ENCODE peak calls at places on chromosomes 13 and 19, in four cellular contexts. One of them, this sample, is unnamed.
A peak's percentile ranks its signal among the peaks of the same experiment; 100 is the strongest.

GRCh38 chr19:47713046-47714021 is at the start of gene EHD2:
- DNase-seq in RCC 7860: peak; percentile 20
- DNase-seq in activated T-cell treated with anti-CD3 and anti-CD28 coated beads for 24 hours: peak; percentile 39
- DNase-seq in mucosa of descending colon: peak; percentile 50
- DNase-seq in this sample: no peak

GRCh38 chr13:61414686-61415664 is 674 bp downstream of the PCDH20 start:
- DNase-seq in RCC 7860: peak; percentile 6
- DNase-seq in activated T-cell treated with anti-CD3 and anti-CD28 coated beads for 24 hours: no peak
- DNase-seq in mucosa of descending colon: peak; percentile 78
- DNase-seq in this sample: no peak

GRCh38 chr19:51735759-51736449 is 12.1 kb upstream of the HAS1 start:
- DNase-seq in RCC 7860: peak; percentile 89
- DNase-seq in activated T-cell treated with anti-CD3 and anti-CD28 coated beads for 24 hours: no peak
- DNase-seq in mucosa of descending colon: peak; percentile 24
- DNase-seq in this sample: no peak

GRCh38 chr19:9306443-9306842 is 3.2 kb downstream of the ZNF699 start:
- DNase-seq in RCC 7860: peak; percentile 83
- DNase-seq in activated T-cell treated with anti-CD3 and anti-CD28 coated beads for 24 hours: no peak
- DNase-seq in mucosa of descending colon: no peak
- DNase-seq in this sample: no peak

GRCh38 chr13:46640843-46641242 is 87.9 kb downstream of the LRCH1 start:
- DNase-seq in RCC 7860: peak; percentile 62
- DNase-seq in activated T-cell treated with anti-CD3 and anti-CD28 coated beads for 24 hours: no peak
- DNase-seq in mucosa of descending colon: no peak
- DNase-seq in this sample: no peak

GRCh38 chr13:95677564-95678386 is 836 bp downstream of the DNAJC3 start:
- DNase-seq in RCC 7860: peak; percentile 7
- DNase-seq in activated T-cell treated with anti-CD3 and anti-CD28 coated beads for 24 hours: no peak
- DNase-seq in mucosa of descending colon: peak; percentile 29
- DNase-seq in this sample: no peak

GRCh38 chr13:21657538-21657937 is 13.3 kb upstream of the FGF9 start:
- DNase-seq in RCC 7860: peak; percentile 14
- DNase-seq in activated T-cell treated with anti-CD3 and anti-CD28 coated beads for 24 hours: no peak
- DNase-seq in mucosa of descending colon: no peak
- DNase-seq in this sample: no peak

GRCh38 chr19:47109541-47110375 is 3.8 kb downstream of the ZC3H4 start:
- DNase-seq in RCC 7860: no peak
- DNase-seq in activated T-cell treated with anti-CD3 and anti-CD28 coated beads for 24 hours: peak; percentile 59
- DNase-seq in mucosa of descending colon: peak; percentile 55
- DNase-seq in this sample: peak; percentile 22

GRCh38 chr19:38989066-38989605 is 13.6 kb upstream of the FBXO17 start:
- DNase-seq in RCC 7860: peak; percentile 61
- DNase-seq in activated T-cell treated with anti-CD3 and anti-CD28 coated beads for 24 hours: no peak
- DNase-seq in mucosa of descending colon: no peak
- DNase-seq in this sample: no peak

GRCh38 chr13:108345016-108345415 is 75.5 kb downstream of the TNFSF13B start:
- DNase-seq in RCC 7860: no peak
- DNase-seq in activated T-cell treated with anti-CD3 and anti-CD28 coated beads for 24 hours: no peak
- DNase-seq in mucosa of descending colon: no peak
- DNase-seq in this sample: no peak

GRCh38 chr19:6260912-6261636 is 18.7 kb downstream of the MLLT1 start:
- DNase-seq in RCC 7860: no peak
- DNase-seq in activated T-cell treated with anti-CD3 and anti-CD28 coated beads for 24 hours: no peak
- DNase-seq in mucosa of descending colon: peak; percentile 39
- DNase-seq in this sample: no peak

GRCh38 chr13:98406475-98406874 is 170.4 kb downstream of the STK24 start:
- DNase-seq in RCC 7860: no peak
- DNase-seq in activated T-cell treated with anti-CD3 and anti-CD28 coated beads for 24 hours: no peak
- DNase-seq in mucosa of descending colon: no peak
- DNase-seq in this sample: no peak

GRCh38 chr13:80873589-80873988 is 532.7 kb upstream of the SPRY2 start:
- DNase-seq in RCC 7860: no peak
- DNase-seq in activated T-cell treated with anti-CD3 and anti-CD28 coated beads for 24 hours: no peak
- DNase-seq in mucosa of descending colon: peak; percentile 2
- DNase-seq in this sample: peak; percentile 44

GRCh38 chr19:47700934-47701716 is 12.1 kb upstream of the EHD2 start:
- DNase-seq in RCC 7860: no peak
- DNase-seq in activated T-cell treated with anti-CD3 and anti-CD28 coated beads for 24 hours: no peak
- DNase-seq in mucosa of descending colon: no peak
- DNase-seq in this sample: no peak

GRCh38 chr19:6772028-6772865 is at the start of gene VAV1:
- DNase-seq in RCC 7860: no peak
- DNase-seq in activated T-cell treated with anti-CD3 and anti-CD28 coated beads for 24 hours: peak; percentile 76
- DNase-seq in mucosa of descending colon: peak; percentile 79
- DNase-seq in this sample: peak; percentile 82

GRCh38 chr19:52138614-52139290 is 986 bp downstream of the ZNF616 start:
- DNase-seq in RCC 7860: no peak
- DNase-seq in activated T-cell treated with anti-CD3 and anti-CD28 coated beads for 24 hours: peak; percentile 11
- DNase-seq in mucosa of descending colon: peak; percentile 34
- DNase-seq in this sample: no peak

GRCh38 chr13:106468207-106468606 is 67.3 kb downstream of the EFNB2 start:
- DNase-seq in RCC 7860: no peak
- DNase-seq in activated T-cell treated with anti-CD3 and anti-CD28 coated beads for 24 hours: no peak
- DNase-seq in mucosa of descending colon: no peak
- DNase-seq in this sample: no peak

GRCh38 chr13:80180745-80181144 is 160.2 kb downstream of the SPRY2 start:
- DNase-seq in RCC 7860: no peak
- DNase-seq in activated T-cell treated with anti-CD3 and anti-CD28 coated beads for 24 hours: no peak
- DNase-seq in mucosa of descending colon: no peak
- DNase-seq in this sample: no peak

GRCh38 chr19:18418725-18419194 is 438 bp upstream of the SSBP4 start:
- DNase-seq in RCC 7860: no peak
- DNase-seq in activated T-cell treated with anti-CD3 and anti-CD28 coated beads for 24 hours: no peak
- DNase-seq in mucosa of descending colon: peak; percentile 60
- DNase-seq in this sample: no peak

GRCh38 chr19:10828981-10829821 is 6.8 kb downstream of the TMED1 start:
- DNase-seq in RCC 7860: no peak
- DNase-seq in activated T-cell treated with anti-CD3 and anti-CD28 coated beads for 24 hours: no peak
- DNase-seq in mucosa of descending colon: no peak
- DNase-seq in this sample: no peak

GRCh38 chr19:662207-662961 is 630 bp downstream of the RNF126 start:
- DNase-seq in RCC 7860: peak; percentile 51
- DNase-seq in activated T-cell treated with anti-CD3 and anti-CD28 coated beads for 24 hours: peak; percentile 64
- DNase-seq in mucosa of descending colon: peak; percentile 78
- DNase-seq in this sample: peak; percentile 53

GRCh38 chr13:27259831-27260230 is 8.5 kb downstream of the RPL21 start:
- DNase-seq in RCC 7860: no peak
- DNase-seq in activated T-cell treated with anti-CD3 and anti-CD28 coated beads for 24 hours: no peak
- DNase-seq in mucosa of descending colon: no peak
- DNase-seq in this sample: no peak

GRCh38 chr19:1106841-1107654 is 3.3 kb downstream of the GPX4 start:
- DNase-seq in RCC 7860: peak; percentile 53
- DNase-seq in activated T-cell treated with anti-CD3 and anti-CD28 coated beads for 24 hours: no peak
- DNase-seq in mucosa of descending colon: no peak
- DNase-seq in this sample: no peak